ENCODE peak calls at places on chromosome 22, in four cellular contexts. D is gastrocnemius medialis, Y is HCT116, W is thyroid gland. A is an unnamed sample.

GRCh38 chr22:24181088-24181995 is at the start of gene SUSD2:
- DNase-seq in D (no peak), Y (no peak), W (peak; percentile 62), A (no peak)

GRCh38 chr22:32024791-32025190 is 18.3 kb upstream of the SLC5A1 start:
- DNase-seq in D (no peak), Y (no peak), W (no peak), A (no peak)

GRCh38 chr22:32714458-32715250 is 86.9 kb upstream of the TIMP3 start:
- DNase-seq in D (no peak), Y (no peak), W (no peak), A (no peak)

GRCh38 chr22:25282346-25282670 is 62.9 kb downstream of the CRYBB2 start:
- DNase-seq in D (no peak), Y (no peak), W (no peak), A (no peak)

GRCh38 chr22:23527971-23528740 is 51.9 kb downstream of the IGLL1 start:
- DNase-seq in D (no peak), Y (no peak), W (peak; percentile 6), A (no peak)

GRCh38 chr22:44664149-44664548 is 37.9 kb upstream of the PRR5 start:
- DNase-seq in D (peak; percentile 56), Y (no peak), W (peak; percentile 53), A (peak; percentile 62)

GRCh38 chr22:43839781-43840180 is 22.5 kb downstream of the SULT4A1 start:
- DNase-seq in D (peak; percentile 6), Y (no peak), W (no peak), A (no peak)

GRCh38 chr22:41301085-41302015 is at the start of gene ZC3H7B:
- DNase-seq in D (peak; percentile 79), Y (no peak), W (peak; percentile 92), A (peak; percentile 84)

GRCh38 chr22:17243524-17243923 is 24.3 kb upstream of the ADA2 start:
- DNase-seq in D (no peak), Y (no peak), W (no peak), A (peak; percentile 35)

GRCh38 chr22:48425091-48425506 is 1402.6 kb downstream of the BRD1 start:
- DNase-seq in D (no peak), Y (no peak), W (no peak), A (no peak)

GRCh38 chr22:30605449-30606110 is 1.4 kb upstream of the TCN2 start:
- DNase-seq in D (peak; percentile 26), Y (peak; percentile 52), W (peak; percentile 18), A (peak; percentile 59)

GRCh38 chr22:48954781-48955311 is 872.8 kb downstream of the BRD1 start:
- DNase-seq in D (no peak), Y (no peak), W (no peak), A (no peak)

GRCh38 chr22:42711281-42711731 is 9.4 kb downstream of the A4GALT start:
- DNase-seq in D (no peak), Y (no peak), W (no peak), A (no peak)

GRCh38 chr22:27719535-27720227 is 81.9 kb downstream of the MN1 start:
- DNase-seq in D (peak; percentile 90), Y (no peak), W (peak; percentile 43), A (peak; percentile 29)

GRCh38 chr22:40654522-40655167 is 18.1 kb upstream of the MRTFA start:
- DNase-seq in D (peak; percentile 80), Y (no peak), W (peak; percentile 65), A (peak; percentile 86)

GRCh38 chr22:43252319-43252718 is 65.4 kb upstream of the TTLL12 start:
- DNase-seq in D (no peak), Y (no peak), W (no peak), A (peak; percentile 52)

GRCh38 chr22:45077286-45077685 is 67.5 kb upstream of the PHF21B start:
- DNase-seq in D (no peak), Y (no peak), W (no peak), A (no peak)

GRCh38 chr22:48849963-48850657 is 977.6 kb downstream of the BRD1 start:
- DNase-seq in D (no peak), Y (no peak), W (no peak), A (no peak)

GRCh38 chr22:41927813-41928212 is 1.2 kb upstream of the TNFRSF13C start:
- DNase-seq in D (no peak), Y (no peak), W (no peak), A (no peak)

GRCh38 chr22:48782326-48782725 is 1045.3 kb downstream of the BRD1 start:
- DNase-seq in D (no peak), Y (no peak), W (no peak), A (no peak)

GRCh38 chr22:33776491-33776890 is 143.8 kb downstream of the LARGE1 start:
- DNase-seq in D (no peak), Y (no peak), W (no peak), A (no peak)

GRCh38 chr22:30250713-30251267 is 4.2 kb upstream of the LIF start:
- DNase-seq in D (no peak), Y (no peak), W (peak; percentile 87), A (no peak)

GRCh38 chr22:45312415-45312814 is 2.7 kb downstream of the FAM118A start:
- DNase-seq in D (no peak), Y (no peak), W (no peak), A (no peak)

GRCh38 chr22:41197046-41197807 is 7.9 kb upstream of the L3MBTL2 start:
- DNase-seq in D (peak; percentile 76), Y (no peak), W (peak; percentile 78), A (peak; percentile 85)

GRCh38 chr22:44330188-44330726 is 17.5 kb upstream of the SHISAL1 start:
- DNase-seq in D (no peak), Y (no peak), W (no peak), A (no peak)

GRCh38 chr22:50531546-50532352 is 1.9 kb upstream of the TYMP start:
- DNase-seq in D (peak; percentile 57), Y (no peak), W (peak; percentile 77), A (peak; percentile 78)

GRCh38 chr22:38569181-38569971 is 607 bp downstream of the DMC1 start:
- DNase-seq in D (no peak), Y (no peak), W (peak; percentile 5), A (peak; percentile 28)

GRCh38 chr22:29742319-29742718 is 22.5 kb downstream of the CABP7 start:
- DNase-seq in D (no peak), Y (no peak), W (no peak), A (no peak)

GRCh38 chr22:33865248-33865647 is 55.0 kb downstream of the LARGE1 start:
- DNase-seq in D (no peak), Y (no peak), W (no peak), A (no peak)

GRCh38 chr22:41576877-41577276 is 12.8 kb downstream of the PMM1 start:
- DNase-seq in D (peak; percentile 25), Y (peak; percentile 35), W (peak; percentile 14), A (peak; percentile 85)

GRCh38 chr22:30178180-30179126 is 68.1 kb downstream of the LIF start:
- DNase-seq in D (no peak), Y (peak; percentile 18), W (peak; percentile 53), A (no peak)

GRCh38 chr22:24875862-24876506 is 70.0 kb downstream of the SGSM1 start:
- DNase-seq in D (no peak), Y (no peak), W (no peak), A (no peak)

GRCh38 chr22:18023509-18024275 is 669 bp downstream of the MICAL3 start:
- DNase-seq in D (peak; percentile 91), Y (peak; percentile 65), W (peak; percentile 78), A (peak; percentile 86)

GRCh38 chr22:40024201-40025061 is 29.7 kb downstream of the FAM83F start:
- DNase-seq in D (peak; percentile 38), Y (peak; percentile 24), W (peak; percentile 73), A (peak; percentile 74)

GRCh38 chr22:40533712-40534378 is 102.7 kb downstream of the MRTFA start:
- DNase-seq in D (no peak), Y (no peak), W (no peak), A (no peak)

GRCh38 chr22:43109921-43110443 is 568 bp upstream of the BIK start:
- DNase-seq in D (no peak), Y (no peak), W (no peak), A (no peak)

GRCh38 chr22:39820266-39820665 is 73.3 kb downstream of the ENTHD1 start:
- DNase-seq in D (no peak), Y (peak; percentile 18), W (no peak), A (no peak)

GRCh38 chr22:26553056-26553752 is 36.7 kb downstream of the TPST2 start:
- DNase-seq in D (no peak), Y (no peak), W (no peak), A (peak; percentile 33)
- TF ChIP-seq POLR2A in D (no peak), Y (no peak), W (no peak), A (no peak)

GRCh38 chr22:46619830-46620501 is at the start of gene GRAMD4:
- DNase-seq in D (no peak), Y (no peak), W (no peak), A (no peak)
- H3K4me3 ChIP-seq in D (no peak within 1 kb of the TSS), Y (no peak within 1 kb of the TSS), W (no peak within 1 kb of the TSS), A (no peak within 1 kb of the TSS)

GRCh38 chr22:37425800-37426531 is 1.3 kb downstream of the ELFN2 start:
- DNase-seq in D (no peak), Y (no peak), W (no peak), A (no peak)
- H3K27me3 ChIP-seq in D (peaks cover 61% of the 10 kb centered on the region), Y (no peaks in the 10 kb centered on the region), W (peaks cover 23% of the 10 kb centered on the region), A (peaks cover 31% of the 10 kb centered on the region)

DNA sequence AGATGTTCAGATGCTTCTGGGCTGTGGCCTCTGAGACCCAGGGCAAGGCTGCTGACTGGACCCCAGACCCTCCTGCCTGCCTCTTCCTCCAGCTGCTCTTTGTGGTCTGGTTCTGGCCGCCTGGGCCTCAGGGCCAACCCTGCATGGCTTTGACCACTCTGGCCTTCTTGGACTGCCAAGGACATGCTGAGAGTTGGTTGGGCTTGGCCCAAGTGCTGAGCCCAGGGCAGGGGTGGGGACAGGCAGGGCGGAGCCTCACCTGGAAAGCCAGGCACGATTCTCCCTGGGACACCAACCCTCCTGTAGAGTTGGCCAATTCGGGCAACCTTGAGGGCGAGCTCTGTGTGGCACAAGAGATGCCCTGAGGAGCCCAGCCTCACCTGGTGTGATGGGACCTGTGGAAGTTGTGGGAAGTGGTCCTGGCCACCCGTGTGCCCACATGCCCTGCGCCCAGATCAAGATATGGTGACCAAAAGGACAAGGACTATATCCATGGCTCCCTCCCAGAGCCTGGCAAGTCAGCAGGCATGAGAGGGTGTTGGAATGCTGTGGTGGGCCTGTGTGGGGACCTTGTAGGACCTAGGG is 11.6 kb downstream of the TANGO2 start:
- DNase-seq in D (no peak), Y (no peak), W (peak; percentile 49), A (peak; percentile 57)
- TF ChIP-seq POLR2A in D (no peak), Y (no peak), W (no peak), A (no peak)

DNA sequence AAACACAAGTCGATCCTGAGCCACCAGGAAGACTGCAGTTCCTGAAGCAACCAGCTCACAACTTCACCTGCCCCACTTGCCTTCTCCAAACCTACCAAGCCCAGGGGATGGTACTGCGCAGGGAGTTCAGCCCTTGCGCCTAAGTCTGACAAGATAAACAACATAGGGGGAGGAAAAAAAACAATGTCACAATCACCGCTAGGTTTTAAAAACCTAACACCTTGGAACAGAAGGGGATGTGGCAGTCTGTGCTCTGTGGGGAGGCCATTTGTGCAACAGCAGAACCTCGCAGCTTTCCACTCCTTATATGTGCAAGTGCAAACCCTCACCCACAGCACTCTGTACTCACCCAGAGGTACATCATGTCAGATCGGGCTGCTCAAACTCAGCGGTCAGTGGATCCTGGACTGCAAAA is 134.2 kb downstream of the RBFOX2 start:
- DNase-seq in D (peak; percentile 77), Y (no peak), W (peak; percentile 71), A (no peak)
- H3K4me3 ChIP-seq in D (peak overlapping the region; percentile 51), Y (no peak overlapping the region), W (no peak overlapping the region), A (peak overlapping the region; percentile 9)